ENCODE peak calls at places on chromosomes 13 and 19, in eight cellular contexts. Y, H, Z, O, S, P, W and V are unnamed samples.

GRCh38 chr13:31824705-31825512 is 85.6 kb downstream of the RXFP2 start:
- DNase-seq in S (no peak), Z (no peak), O (peak; percentile 38), W (no peak), Y (no peak), P (no peak), H (no peak), V (no peak)

GRCh38 chr19:8141726-8142524 is 7.5 kb downstream of the FBN3 start:
- DNase-seq in Y (no peak), H (no peak), O (no peak), Z (peak; percentile 46), W (no peak), P (no peak), S (no peak), V (no peak)

GRCh38 chr19:40413291-40413994 is at the start of gene PRX:
- DNase-seq in Y (no peak), P (no peak), Z (peak; percentile 98), S (no peak), W (no peak), O (no peak), H (no peak), V (no peak)

GRCh38 chr19:491146-491741 is 5.0 kb upstream of the MADCAM1 start:
- DNase-seq in S (no peak), O (no peak), H (no peak), Z (peak; percentile 94), P (no peak), Y (no peak), W (no peak), V (peak; percentile 80)

GRCh38 chr19:4914736-4915501 is 5.6 kb downstream of the UHRF1 start:
- DNase-seq in W (no peak), P (no peak), Z (no peak), H (no peak), Y (no peak), O (peak; percentile 96), S (no peak), V (no peak)

GRCh38 chr13:76455960-76456359 is 430.2 kb downstream of the KCTD12 start:
- DNase-seq in S (no peak), H (no peak), Y (no peak), O (peak; percentile 33), Z (no peak), W (no peak), P (no peak), V (no peak)

GRCh38 chr19:55986487-55986886 is at the start of gene NLRP5:
- DNase-seq in Y (no peak), S (no peak), Z (no peak), O (no peak), W (no peak), P (no peak), H (no peak), V (no peak)

GRCh38 chr19:52992109-52993004 is 21.4 kb upstream of the ERVV-1 start:
- DNase-seq in W (no peak), Y (peak; percentile 70), O (peak; percentile 41), P (no peak), H (no peak), S (no peak), Z (peak; percentile 63), V (peak; percentile 72)

GRCh38 chr13:104779311-104779710 is 1713.1 kb upstream of the SLC10A2 start:
- DNase-seq in Z (peak; percentile 54), H (no peak), Y (no peak), W (no peak), O (peak; percentile 24), P (peak; percentile 61), S (no peak), V (no peak)

GRCh38 chr13:34046457-34046856 is 228.5 kb downstream of the RFC3 start:
- DNase-seq in Z (no peak), S (no peak), O (no peak), W (no peak), Y (no peak), P (no peak), H (no peak), V (no peak)

GRCh38 chr13:109154546-109154945 is 525.1 kb downstream of the MYO16 start:
- DNase-seq in O (peak; percentile 38), Z (no peak), W (no peak), H (no peak), S (no peak), P (peak; percentile 49), Y (no peak), V (no peak)

GRCh38 chr13:49836516-49836915 is 44.0 kb upstream of the KPNA3 start:
- DNase-seq in W (no peak), Y (no peak), P (no peak), H (no peak), S (no peak), Z (peak; percentile 64), O (no peak), V (no peak)

GRCh38 chr13:95924389-95924994 is 128.7 kb downstream of the UGGT2 start:
- DNase-seq in H (no peak), Y (no peak), W (no peak), Z (peak; percentile 10), O (peak; percentile 72), P (no peak), S (no peak), V (no peak)

GRCh38 chr19:33158365-33158764 is 26.5 kb downstream of the WDR88 start:
- DNase-seq in S (no peak), Y (no peak), H (no peak), O (no peak), Z (no peak), P (no peak), W (no peak), V (no peak)

GRCh38 chr19:960601-960938 is 23.6 kb upstream of the WDR18 start:
- DNase-seq in H (no peak), W (no peak), Z (no peak), P (no peak), O (no peak), Y (no peak), S (no peak), V (no peak)

GRCh38 chr13:113982296-113982661 is 8.4 kb upstream of the C13orf46 start:
- DNase-seq in Y (peak; percentile 56), O (no peak), Z (no peak), P (no peak), S (no peak), W (no peak), H (no peak), V (peak; percentile 70)

GRCh38 chr13:76383671-76384461 is 502.3 kb downstream of the KCTD12 start:
- DNase-seq in P (peak; percentile 2), W (no peak), O (peak; percentile 82), Y (no peak), H (no peak), Z (no peak), S (no peak), V (no peak)

GRCh38 chr13:32804673-32805260 is 211.5 kb upstream of the KL start:
- DNase-seq in H (no peak), Z (no peak), W (no peak), P (peak; percentile 10), S (no peak), O (peak; percentile 47), Y (no peak), V (no peak)

GRCh38 chr13:70218618-70219017 is 110.4 kb upstream of the KLHL1 start:
- DNase-seq in P (no peak), S (no peak), W (no peak), O (no peak), Z (no peak), H (no peak), Y (no peak), V (no peak)

GRCh38 chr13:50914848-50915247 is 5.3 kb downstream of the RNASEH2B start:
- DNase-seq in P (no peak), S (no peak), Z (no peak), O (peak; percentile 59), W (no peak), H (no peak), Y (no peak), V (no peak)

GRCh38 chr19:11148001-11148400 is 7.6 kb downstream of the SPC24 start:
- DNase-seq in P (no peak), W (no peak), O (no peak), S (no peak), H (no peak), Y (no peak), Z (no peak), V (no peak)

GRCh38 chr19:39398297-39398864 is 7.2 kb downstream of the MED29 start:
- DNase-seq in Z (no peak), O (peak; percentile 90), W (no peak), P (no peak), S (no peak), H (peak; percentile 15), Y (peak; percentile 87), V (peak; percentile 86)

GRCh38 chr13:42395066-42395821 is 123.3 kb downstream of the AKAP11 start:
- DNase-seq in H (no peak), O (no peak), Z (no peak), W (no peak), Y (no peak), P (no peak), S (no peak), V (no peak)

GRCh38 chr13:79655509-79655908 is 174.6 kb downstream of the NDFIP2 start:
- DNase-seq in S (no peak), Y (no peak), O (no peak), P (no peak), W (no peak), Z (no peak), H (no peak), V (no peak)

GRCh38 chr13:97367016-97367415 is 67.0 kb upstream of the RAP2A start:
- DNase-seq in W (no peak), Y (no peak), P (no peak), O (peak; percentile 79), S (no peak), Z (no peak), H (peak; percentile 63), V (no peak)

GRCh38 chr19:48487944-48488343 is 18.8 kb downstream of the CYTH2 start:
- DNase-seq in Y (peak; percentile 86), O (peak; percentile 84), P (no peak), W (no peak), H (no peak), S (no peak), Z (no peak), V (peak; percentile 92)

GRCh38 chr13:113623491-113624234 is 34.3 kb downstream of the ATP4B start:
- DNase-seq in H (no peak), Y (no peak), P (no peak), O (peak; percentile 35), Z (no peak), S (peak; percentile 14), W (no peak), V (peak; percentile 60)

GRCh38 chr19:56120371-56121179 is 520 bp downstream of the ZNF787 start:
- DNase-seq in H (peak; percentile 81), P (no peak), S (peak; percentile 56), Z (peak; percentile 98), O (peak; percentile 83), Y (peak; percentile 93), W (peak; percentile 86), V (peak; percentile 94)

GRCh38 chr19:2417881-2418406 is 9.4 kb downstream of the TIMM13 start:
- DNase-seq in W (no peak), S (no peak), Y (no peak), O (no peak), Z (no peak), H (no peak), P (no peak), V (no peak)

GRCh38 chr19:662207-662961 is 630 bp downstream of the RNF126 start:
- DNase-seq in H (no peak), Z (peak; percentile 87), W (no peak), Y (peak; percentile 84), S (no peak), P (no peak), O (peak; percentile 67), V (no peak)

GRCh38 chr19:39360599-39360998 is 18.4 kb downstream of the SAMD4B start:
- DNase-seq in Z (no peak), O (no peak), S (no peak), W (no peak), Y (no peak), P (no peak), H (no peak), V (no peak)

GRCh38 chr13:97226788-97227627 is 4.9 kb downstream of the MBNL2 start:
- DNase-seq in W (no peak), S (no peak), Z (no peak), Y (no peak), H (no peak), O (no peak), P (no peak), V (no peak)

GRCh38 chr13:98476538-98476966 is 100.4 kb downstream of the STK24 start:
- DNase-seq in S (no peak), H (no peak), W (peak; percentile 31), Z (no peak), Y (peak; percentile 76), P (no peak), O (peak; percentile 98), V (peak; percentile 88)

GRCh38 chr13:79709526-79709925 is 228.6 kb downstream of the NDFIP2 start:
- DNase-seq in P (no peak), W (no peak), S (no peak), H (no peak), Z (no peak), O (no peak), Y (no peak), V (no peak)